ENCODE peak calls at places on chromosomes 13 and 19, in five cellular contexts. One of them, this sample, is unnamed.

GRCh38 chr19:15913384-15913783 is 15.5 kb upstream of the CYP4F2 start:
- DNase-seq in lower lobe of right lung: no peak
- DNase-seq in GM13977: no peak
- DNase-seq in thoracic aorta: no peak
- DNase-seq in uterus: no peak
- DNase-seq in this sample: no peak

GRCh38 chr19:10593820-10594637 is 6.9 kb upstream of the AP1M2 start:
- DNase-seq in lower lobe of right lung: peak; percentile 61
- DNase-seq in GM13977: no peak
- DNase-seq in thoracic aorta: no peak
- DNase-seq in uterus: no peak
- DNase-seq in this sample: peak; percentile 76

GRCh38 chr13:79782541-79783216 is 301.7 kb downstream of the NDFIP2 start:
- DNase-seq in lower lobe of right lung: peak; percentile 75
- DNase-seq in GM13977: no peak
- DNase-seq in thoracic aorta: no peak
- DNase-seq in uterus: no peak
- DNase-seq in this sample: no peak

GRCh38 chr13:81425286-81425685 is 1084.4 kb upstream of the SPRY2 start:
- DNase-seq in lower lobe of right lung: no peak
- DNase-seq in GM13977: no peak
- DNase-seq in thoracic aorta: no peak
- DNase-seq in uterus: no peak
- DNase-seq in this sample: no peak

GRCh38 chr13:79637086-79637763 is 156.3 kb downstream of the NDFIP2 start:
- DNase-seq in lower lobe of right lung: no peak
- DNase-seq in GM13977: no peak
- DNase-seq in thoracic aorta: no peak
- DNase-seq in uterus: no peak
- DNase-seq in this sample: no peak

GRCh38 chr19:41785653-41786052 is 10.7 kb upstream of the CEACAM3 start:
- DNase-seq in lower lobe of right lung: peak; percentile 81
- DNase-seq in GM13977: peak; percentile 82
- DNase-seq in thoracic aorta: no peak
- DNase-seq in uterus: no peak
- DNase-seq in this sample: peak; percentile 30

GRCh38 chr13:93224545-93224944 is 2.1 kb upstream of the GPC6 start:
- DNase-seq in lower lobe of right lung: no peak
- DNase-seq in GM13977: no peak
- DNase-seq in thoracic aorta: no peak
- DNase-seq in uterus: no peak
- DNase-seq in this sample: no peak

GRCh38 chr19:20078696-20079095 is 896 bp downstream of the ZNF90 start:
- DNase-seq in lower lobe of right lung: peak; percentile 49
- DNase-seq in GM13977: no peak
- DNase-seq in thoracic aorta: no peak
- DNase-seq in uterus: peak; percentile 39
- DNase-seq in this sample: peak; percentile 71

GRCh38 chr13:97798836-97799235 is 154.6 kb upstream of the IPO5 start:
- DNase-seq in lower lobe of right lung: no peak
- DNase-seq in GM13977: no peak
- DNase-seq in thoracic aorta: no peak
- DNase-seq in uterus: no peak
- DNase-seq in this sample: no peak

GRCh38 chr13:89458456-89458855 is 1787.3 kb downstream of the SLITRK5 start:
- DNase-seq in lower lobe of right lung: no peak
- DNase-seq in GM13977: no peak
- DNase-seq in thoracic aorta: no peak
- DNase-seq in uterus: no peak
- DNase-seq in this sample: no peak

GRCh38 chr19:7215176-7215575 is 79.0 kb downstream of the INSR start:
- DNase-seq in lower lobe of right lung: no peak
- DNase-seq in GM13977: no peak
- DNase-seq in thoracic aorta: no peak
- DNase-seq in uterus: no peak
- DNase-seq in this sample: no peak

GRCh38 chr13:42981853-42982252 is 10.2 kb downstream of the EPSTI1 start:
- DNase-seq in lower lobe of right lung: no peak
- DNase-seq in GM13977: no peak
- DNase-seq in thoracic aorta: no peak
- DNase-seq in uterus: no peak
- DNase-seq in this sample: no peak

GRCh38 chr13:110341445-110342247 is 34.6 kb downstream of the COL4A2 start:
- DNase-seq in lower lobe of right lung: no peak
- DNase-seq in GM13977: no peak
- DNase-seq in thoracic aorta: no peak
- DNase-seq in uterus: no peak
- DNase-seq in this sample: peak; percentile 55

GRCh38 chr13:35501721-35502235 is 25.3 kb upstream of the MAB21L1 start:
- DNase-seq in lower lobe of right lung: no peak
- DNase-seq in GM13977: no peak
- DNase-seq in thoracic aorta: no peak
- DNase-seq in uterus: no peak
- DNase-seq in this sample: no peak

GRCh38 chr13:23953860-23954512 is 56.7 kb upstream of the C1QTNF9B start:
- DNase-seq in lower lobe of right lung: no peak
- DNase-seq in GM13977: no peak
- DNase-seq in thoracic aorta: no peak
- DNase-seq in uterus: no peak
- DNase-seq in this sample: no peak

GRCh38 chr19:58274771-58275199 is 4.0 kb upstream of the ZNF8 start:
- DNase-seq in lower lobe of right lung: no peak
- DNase-seq in GM13977: no peak
- DNase-seq in thoracic aorta: no peak
- DNase-seq in uterus: no peak
- DNase-seq in this sample: no peak

GRCh38 chr19:53621885-53622710 is 9.7 kb upstream of the DPRX start:
- DNase-seq in lower lobe of right lung: no peak
- DNase-seq in GM13977: no peak
- DNase-seq in thoracic aorta: no peak
- DNase-seq in uterus: no peak
- DNase-seq in this sample: no peak

GRCh38 chr19:7894612-7895309 is 6.5 kb downstream of the LRRC8E start:
- DNase-seq in lower lobe of right lung: peak; percentile 80
- DNase-seq in GM13977: no peak
- DNase-seq in thoracic aorta: no peak
- DNase-seq in uterus: no peak
- DNase-seq in this sample: no peak

GRCh38 chr19:10923503-10924076 is 4.8 kb downstream of the YIPF2 start:
- DNase-seq in lower lobe of right lung: no peak
- DNase-seq in GM13977: no peak
- DNase-seq in thoracic aorta: no peak
- DNase-seq in uterus: no peak
- DNase-seq in this sample: no peak

GRCh38 chr19:13401388-13401787 is 104.9 kb downstream of the CACNA1A start:
- DNase-seq in lower lobe of right lung: no peak
- DNase-seq in GM13977: no peak
- DNase-seq in thoracic aorta: no peak
- DNase-seq in uterus: no peak
- DNase-seq in this sample: no peak

GRCh38 chr19:1027020-1027952 is 878 bp downstream of the CNN2 start:
- DNase-seq in lower lobe of right lung: no peak
- DNase-seq in GM13977: peak; percentile 56
- DNase-seq in thoracic aorta: no peak
- DNase-seq in uterus: no peak
- DNase-seq in this sample: no peak

GRCh38 chr19:39411832-39412099 is 703 bp upstream of the PLEKHG2 start:
- DNase-seq in lower lobe of right lung: peak; percentile 94
- DNase-seq in GM13977: peak; percentile 83
- DNase-seq in thoracic aorta: peak; percentile 90
- DNase-seq in uterus: peak; percentile 96
- DNase-seq in this sample: peak; percentile 97

GRCh38 chr19:35566738-35567137 is 3.3 kb upstream of the ATP4A start:
- DNase-seq in lower lobe of right lung: no peak
- DNase-seq in GM13977: no peak
- DNase-seq in thoracic aorta: no peak
- DNase-seq in uterus: no peak
- DNase-seq in this sample: no peak

GRCh38 chr19:50906217-50906616 is 5.0 kb downstream of the KLK4 start:
- DNase-seq in lower lobe of right lung: no peak
- DNase-seq in GM13977: peak; percentile 62
- DNase-seq in thoracic aorta: no peak
- DNase-seq in uterus: no peak
- DNase-seq in this sample: no peak

GRCh38 chr19:3441089-3441985 is 39.0 kb downstream of the SMIM24 start:
- DNase-seq in lower lobe of right lung: no peak
- DNase-seq in GM13977: no peak
- DNase-seq in thoracic aorta: no peak
- DNase-seq in uterus: no peak
- DNase-seq in this sample: no peak

This sample was measured in tibial artery.